ENCODE peak calls at places on chromosome 10, in six cellular contexts. One of them, this sample, is unnamed.

GRCh38 chr10:132836248-132836831 is 50.4 kb upstream of the NKX6-2 start:
- DNase-seq in GM12878: no peak
- DNase-seq in K562: no peak
- DNase-seq in GM12891: no peak
- DNase-seq in HepG2: no peak
- DNase-seq in H1: no peak
- DNase-seq in this sample: no peak

GRCh38 chr10:102605712-102606111 is 38.6 kb upstream of the TRIM8 start:
- DNase-seq in GM12878: no peak
- DNase-seq in K562: no peak
- DNase-seq in H1: no peak
- DNase-seq in GM12891: no peak
- DNase-seq in HepG2: no peak
- DNase-seq in this sample: no peak

GRCh38 chr10:484925-485661 is 204.4 kb downstream of the DIP2C start:
- DNase-seq in HepG2: no peak
- DNase-seq in GM12891: peak; percentile 49
- DNase-seq in K562: no peak
- DNase-seq in GM12878: no peak
- DNase-seq in H1: no peak
- DNase-seq in this sample: no peak

GRCh38 chr10:92695679-92696605 is 6.2 kb downstream of the HHEX start:
- DNase-seq in GM12891: no peak
- DNase-seq in H1: no peak
- DNase-seq in GM12878: no peak
- DNase-seq in HepG2: no peak
- DNase-seq in K562: peak; percentile 61
- DNase-seq in this sample: no peak

GRCh38 chr10:99329891-99330674 is 927 bp downstream of the CNNM1 start:
- DNase-seq in GM12878: no peak
- DNase-seq in HepG2: no peak
- DNase-seq in H1: no peak
- DNase-seq in GM12891: peak; percentile 15
- DNase-seq in K562: no peak
- DNase-seq in this sample: no peak

GRCh38 chr10:20146004-20146403 is 329.8 kb downstream of the PLXDC2 start:
- DNase-seq in H1: no peak
- DNase-seq in HepG2: no peak
- DNase-seq in GM12891: no peak
- DNase-seq in K562: no peak
- DNase-seq in GM12878: no peak
- DNase-seq in this sample: no peak

GRCh38 chr10:103470755-103471653 is 8.0 kb downstream of the CALHM3 start:
- DNase-seq in H1: no peak
- DNase-seq in K562: peak; percentile 65
- DNase-seq in GM12891: peak; percentile 85
- DNase-seq in GM12878: peak; percentile 95
- DNase-seq in HepG2: no peak
- DNase-seq in this sample: peak; percentile 80

GRCh38 chr10:3808689-3809199 is 23.7 kb upstream of the KLF6 start:
- DNase-seq in K562: no peak
- DNase-seq in H1: no peak
- DNase-seq in GM12878: no peak
- DNase-seq in HepG2: no peak
- DNase-seq in GM12891: no peak
- DNase-seq in this sample: no peak

GRCh38 chr10:46307281-46308112 is 20.7 kb downstream of the ANTXRL start:
- DNase-seq in H1: no peak
- DNase-seq in GM12891: no peak
- DNase-seq in GM12878: no peak
- DNase-seq in HepG2: no peak
- DNase-seq in K562: no peak
- DNase-seq in this sample: no peak

GRCh38 chr10:86411281-86411841 is 44.8 kb upstream of the GRID1 start:
- DNase-seq in GM12878: peak; percentile 74
- DNase-seq in GM12891: no peak
- DNase-seq in H1: no peak
- DNase-seq in HepG2: peak; percentile 58
- DNase-seq in K562: no peak
- DNase-seq in this sample: no peak

GRCh38 chr10:11595395-11595692 is 16.1 kb downstream of the USP6NL start:
- DNase-seq in GM12878: no peak
- DNase-seq in K562: no peak
- DNase-seq in H1: no peak
- DNase-seq in HepG2: no peak
- DNase-seq in GM12891: no peak
- DNase-seq in this sample: no peak

GRCh38 chr10:60123668-60124067 is 217.3 kb upstream of the CCDC6 start:
- DNase-seq in GM12891: no peak
- DNase-seq in H1: no peak
- DNase-seq in GM12878: no peak
- DNase-seq in HepG2: no peak
- DNase-seq in K562: no peak
- DNase-seq in this sample: no peak

GRCh38 chr10:127347202-127347959 is 151.0 kb upstream of the INSYN2A start:
- DNase-seq in K562: no peak
- DNase-seq in GM12891: no peak
- DNase-seq in H1: no peak
- DNase-seq in GM12878: no peak
- DNase-seq in HepG2: no peak
- DNase-seq in this sample: no peak

GRCh38 chr10:125006921-125007391 is 65.0 kb downstream of the ZRANB1 start:
- DNase-seq in HepG2: no peak
- DNase-seq in GM12891: no peak
- DNase-seq in K562: no peak
- DNase-seq in H1: no peak
- DNase-seq in GM12878: no peak
- DNase-seq in this sample: no peak

GRCh38 chr10:132884041-132884440 is 58.3 kb downstream of the CFAP46 start:
- DNase-seq in H1: no peak
- DNase-seq in GM12878: no peak
- DNase-seq in HepG2: no peak
- DNase-seq in GM12891: no peak
- DNase-seq in K562: no peak
- DNase-seq in this sample: no peak

GRCh38 chr10:48672596-48673255 is 11.9 kb upstream of the WDFY4 start:
- DNase-seq in K562: no peak
- DNase-seq in HepG2: no peak
- DNase-seq in H1: no peak
- DNase-seq in GM12891: no peak
- DNase-seq in GM12878: peak; percentile 73
- DNase-seq in this sample: no peak

GRCh38 chr10:132175907-132176581 is 10.7 kb upstream of the DPYSL4 start:
- DNase-seq in K562: no peak
- DNase-seq in HepG2: peak; percentile 25
- DNase-seq in H1: no peak
- DNase-seq in GM12878: no peak
- DNase-seq in GM12891: no peak
- DNase-seq in this sample: no peak

GRCh38 chr10:546971-547590 is 142.4 kb downstream of the DIP2C start:
- DNase-seq in GM12878: no peak
- DNase-seq in HepG2: no peak
- DNase-seq in K562: no peak
- DNase-seq in H1: no peak
- DNase-seq in GM12891: no peak
- DNase-seq in this sample: no peak

GRCh38 chr10:120943542-120943941 is 92.4 kb downstream of the WDR11 start:
- DNase-seq in H1: no peak
- DNase-seq in GM12878: no peak
- DNase-seq in GM12891: no peak
- DNase-seq in K562: no peak
- DNase-seq in HepG2: no peak
- DNase-seq in this sample: no peak

GRCh38 chr10:129560355-129560754 is 93.3 kb downstream of the MGMT start:
- DNase-seq in K562: no peak
- DNase-seq in GM12891: no peak
- DNase-seq in GM12878: no peak
- DNase-seq in HepG2: no peak
- DNase-seq in H1: no peak
- DNase-seq in this sample: no peak

GRCh38 chr10:93106631-93107072 is 33.0 kb downstream of the CYP26A1 start:
- DNase-seq in GM12891: no peak
- DNase-seq in HepG2: peak; percentile 95
- DNase-seq in H1: no peak
- DNase-seq in GM12878: no peak
- DNase-seq in K562: no peak
- DNase-seq in this sample: no peak

GRCh38 chr10:110005716-110006115 is 2.1 kb upstream of the ADD3 start:
- DNase-seq in K562: peak; percentile 52
- DNase-seq in H1: no peak
- DNase-seq in HepG2: peak; percentile 35
- DNase-seq in GM12878: no peak
- DNase-seq in GM12891: no peak
- DNase-seq in this sample: no peak

GRCh38 chr10:43679509-43679908 is 30.8 kb upstream of the ZNF32 start:
- DNase-seq in H1: no peak
- DNase-seq in K562: no peak
- DNase-seq in GM12878: no peak
- DNase-seq in GM12891: no peak
- DNase-seq in HepG2: no peak
- DNase-seq in this sample: no peak

GRCh38 chr10:80491251-80492102 is 37.4 kb downstream of the TSPAN14 start:
- DNase-seq in HepG2: peak; percentile 84
- DNase-seq in K562: no peak
- DNase-seq in GM12891: no peak
- DNase-seq in H1: no peak
- DNase-seq in GM12878: no peak
- DNase-seq in this sample: no peak

GRCh38 chr10:91525939-91526712 is 106.7 kb downstream of the PPP1R3C start:
- DNase-seq in K562: no peak
- DNase-seq in H1: no peak
- DNase-seq in GM12878: no peak
- DNase-seq in GM12891: no peak
- DNase-seq in HepG2: no peak
- DNase-seq in this sample: no peak

GRCh38 chr10:56139405-56139804 is 221.7 kb downstream of the ZWINT start:
- DNase-seq in GM12878: no peak
- DNase-seq in GM12891: no peak
- DNase-seq in K562: no peak
- DNase-seq in HepG2: no peak
- DNase-seq in H1: no peak
- DNase-seq in this sample: no peak

GRCh38 chr10:75858357-75858756 is 426.9 kb downstream of the LRMDA start:
- DNase-seq in K562: no peak
- DNase-seq in HepG2: no peak
- DNase-seq in GM12878: no peak
- DNase-seq in GM12891: no peak
- DNase-seq in H1: no peak
- DNase-seq in this sample: no peak

GRCh38 chr10:33697016-33697415 is 362.5 kb upstream of the NRP1 start:
- DNase-seq in HepG2: no peak
- DNase-seq in K562: no peak
- DNase-seq in H1: no peak
- DNase-seq in GM12878: no peak
- DNase-seq in GM12891: no peak
- DNase-seq in this sample: no peak

GRCh38 chr10:50679149-50679548 is 55.4 kb upstream of the SGMS1 start:
- DNase-seq in K562: no peak
- DNase-seq in GM12878: no peak
- DNase-seq in HepG2: no peak
- DNase-seq in H1: no peak
- DNase-seq in GM12891: no peak
- DNase-seq in this sample: no peak

GRCh38 chr10:54096892-54097291 is 704.1 kb downstream of the PCDH15 start:
- DNase-seq in H1: no peak
- DNase-seq in HepG2: no peak
- DNase-seq in K562: no peak
- DNase-seq in GM12891: no peak
- DNase-seq in GM12878: no peak
- DNase-seq in this sample: no peak
- TF ChIP-seq POLR2A in H1: no peak
- TF ChIP-seq POLR2A in HepG2: no peak
- TF ChIP-seq POLR2A in K562: no peak
- TF ChIP-seq POLR2A in GM12891: no peak
- TF ChIP-seq POLR2A in GM12878: no peak
- TF ChIP-seq POLR2A in this sample: no peak

DNA sequence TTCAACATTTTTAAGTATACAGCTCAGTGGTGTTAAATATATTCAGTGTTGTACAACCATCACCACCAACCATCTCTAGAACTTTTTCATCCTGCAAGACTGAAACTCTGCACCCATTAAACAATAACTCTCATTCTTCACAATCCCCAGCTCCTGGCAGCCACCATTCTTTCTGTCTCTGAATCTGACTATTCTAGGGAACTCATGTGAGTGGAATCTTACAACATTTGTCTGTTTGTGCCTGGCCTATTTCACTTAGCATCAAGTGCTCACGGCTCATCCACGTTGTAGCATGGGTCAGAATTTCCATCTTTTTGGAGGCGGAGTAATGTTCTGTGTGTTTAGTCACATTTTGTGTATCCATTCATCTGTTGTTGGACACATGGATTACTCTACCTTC is 40.8 kb upstream of the PFKFB3 start:
- DNase-seq in H1: no peak
- DNase-seq in HepG2: no peak
- DNase-seq in GM12878: no peak
- DNase-seq in GM12891: no peak
- DNase-seq in K562: no peak
- DNase-seq in this sample: no peak
- TF ChIP-seq POLR2AphosphoS5 in H1: no peak
- TF ChIP-seq POLR2AphosphoS5 in HepG2: no peak
- TF ChIP-seq POLR2AphosphoS5 in GM12878: no peak
- TF ChIP-seq POLR2AphosphoS5 in GM12891: no peak
- TF ChIP-seq POLR2AphosphoS5 in K562: no peak
- TF ChIP-seq POLR2AphosphoS5 in this sample: no peak

GRCh38 chr10:112389147-112389822 is 15.4 kb downstream of the ACSL5 start:
- DNase-seq in GM12878: peak; percentile 59
- DNase-seq in H1: no peak
- DNase-seq in HepG2: peak; percentile 85
- DNase-seq in GM12891: no peak
- DNase-seq in K562: peak; percentile 15
- DNase-seq in this sample: no peak
- TF ChIP-seq TAF1 in GM12878: no peak
- TF ChIP-seq TAF1 in H1: no peak
- TF ChIP-seq TAF1 in HepG2: no peak
- TF ChIP-seq TAF1 in GM12891: no peak
- TF ChIP-seq TAF1 in K562: no peak
- TF ChIP-seq TAF1 in this sample: no peak

DNA sequence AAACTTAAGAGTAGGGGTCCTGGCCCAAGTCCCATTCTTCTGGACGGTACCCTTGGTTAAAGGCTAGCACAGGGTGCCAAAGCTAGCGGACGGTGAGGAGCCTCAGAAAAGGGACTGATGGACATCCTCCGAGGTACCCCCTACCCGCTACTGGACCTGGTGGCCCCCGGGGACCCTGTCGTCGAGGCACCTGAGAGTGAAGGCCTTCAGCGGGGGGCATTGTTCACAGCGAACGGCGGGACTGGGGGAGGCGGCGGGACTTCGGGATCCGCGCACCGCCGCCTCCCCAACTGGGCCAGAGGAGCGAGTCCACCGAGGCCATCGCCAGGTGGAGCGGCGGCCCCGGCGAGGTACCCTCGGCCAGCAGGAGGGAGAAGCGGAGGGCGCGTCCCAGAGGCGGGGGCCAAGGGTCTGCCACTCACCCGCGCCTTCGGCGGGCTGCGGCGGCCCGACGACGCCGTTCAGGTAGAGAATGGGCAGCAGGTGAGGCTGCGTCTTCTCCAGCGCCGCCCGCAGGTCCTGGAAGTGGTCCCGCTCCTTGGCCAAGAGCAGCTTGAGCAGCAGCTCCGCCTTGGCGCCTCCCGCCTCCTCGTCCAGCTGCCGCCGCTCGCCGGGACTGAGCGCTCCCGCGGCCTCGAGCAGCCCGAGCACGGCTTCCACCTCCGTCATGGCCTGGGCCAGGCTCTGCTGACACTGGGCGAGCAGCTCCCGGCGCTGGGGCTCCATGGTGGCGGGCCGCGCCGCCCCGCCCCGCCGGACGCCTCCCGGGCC is 575 bp downstream of the DLG5 start:
- DNase-seq in GM12891: no peak
- DNase-seq in GM12878: no peak
- DNase-seq in H1: no peak
- DNase-seq in K562: peak; percentile 69
- DNase-seq in HepG2: no peak
- DNase-seq in this sample: peak; percentile 42
- TF ChIP-seq POLR2A in GM12891: no peak
- TF ChIP-seq POLR2A in GM12878: no peak
- TF ChIP-seq POLR2A in H1: peak; percentile 66
- TF ChIP-seq POLR2A in K562: no peak
- TF ChIP-seq POLR2A in HepG2: no peak
- TF ChIP-seq POLR2A in this sample: no peak

This sample was measured in GM12892.